ENCODE peak calls at places on chromosomes 2 and 18, in nine cellular contexts. K is GM23248, A is SK-N-SH, S is OCI-LY7, Q is neural progenitor cell, O is PC-3, T is HCT116, N is GM23338, E is MM.1S. L is an unnamed sample.

GRCh38 chr2:135819211-135819610 is 17.8 kb downstream of the LCT start:
- DNase-seq in K (peak; percentile 68), A (no peak), S (peak; percentile 26), Q (peak; percentile 32), O (peak; percentile 36), T (peak; percentile 21), N (peak; percentile 71), E (no peak), L (no peak)

GRCh38 chr2:49162151-49162550 is 7.8 kb upstream of the FSHR start:
- DNase-seq in K (no peak), A (no peak), S (no peak), Q (no peak), O (no peak), T (no peak), N (no peak), E (no peak), L (peak; percentile 7)

GRCh38 chr2:160484859-160485520 is 8.6 kb downstream of the RBMS1 start:
- DNase-seq in K (no peak), A (no peak), S (no peak), Q (no peak), O (no peak), T (no peak), N (peak; percentile 45), E (no peak), L (no peak)

GRCh38 chr18:28161608-28162599 is 15.0 kb downstream of the CDH2 start:
- DNase-seq in K (peak; percentile 86), A (no peak), S (no peak), Q (no peak), O (peak; percentile 59), T (no peak), N (no peak), E (no peak), L (peak; percentile 40)

GRCh38 chr2:174011796-174012195 is 46.6 kb upstream of the SP3 start:
- DNase-seq in K (no peak), A (no peak), S (no peak), Q (no peak), O (no peak), T (no peak), N (no peak), E (no peak), L (peak; percentile 35)

GRCh38 chr2:150191349-150191748 is 296.1 kb downstream of the RND3 start:
- DNase-seq in K (peak; percentile 65), A (no peak), S (no peak), Q (no peak), O (peak; percentile 65), T (no peak), N (no peak), E (no peak), L (no peak)

GRCh38 chr2:172100080-172101007 is 2.4 kb downstream of the DLX2 start:
- DNase-seq in K (peak; percentile 68), A (peak; percentile 59), S (no peak), Q (peak; percentile 64), O (no peak), T (no peak), N (peak; percentile 55), E (no peak), L (no peak)

GRCh38 chr2:187054501-187055319 is 205.7 kb upstream of the ZSWIM2 start:
- DNase-seq in K (no peak), A (no peak), S (no peak), Q (peak; percentile 33), O (peak; percentile 6), T (no peak), N (peak; percentile 47), E (no peak), L (no peak)

GRCh38 chr2:42652086-42652485 is 83.7 kb downstream of the MTA3 start:
- DNase-seq in K (no peak), A (no peak), S (no peak), Q (no peak), O (no peak), T (no peak), N (peak; percentile 40), E (no peak), L (no peak)

GRCh38 chr2:197862556-197862955 is 58.2 kb downstream of the PLCL1 start:
- DNase-seq in K (no peak), A (no peak), S (no peak), Q (no peak), O (no peak), T (no peak), N (no peak), E (no peak), L (no peak)

GRCh38 chr2:181354626-181355025 is 102.6 kb upstream of the ITGA4 start:
- DNase-seq in K (peak; percentile 91), A (no peak), S (no peak), Q (no peak), O (peak; percentile 64), T (no peak), N (no peak), E (no peak), L (no peak)
- TF ChIP-seq EZH2phosphoT487 in K (no peak), A (no peak), S (no peak), Q (no peak), O (no peak), T (no peak), N (no peak), E (no peak), L (no peak)

GRCh38 chr18:13217971-13218375 is 587 bp upstream of the LDLRAD4 start:
- DNase-seq in K (no peak), A (no peak), S (no peak), Q (peak; percentile 49), O (no peak), T (no peak), N (peak; percentile 48), E (no peak), L (no peak)

GRCh38 chr18:13217466-13217961 is 1.0 kb upstream of the LDLRAD4 start:
- DNase-seq in K (peak; percentile 34), A (peak; percentile 80), S (no peak), Q (peak; percentile 87), O (no peak), T (no peak), N (peak; percentile 67), E (peak; percentile 48), L (peak; percentile 71)

GRCh38 chr18:13218376-13219011 is at the start of gene LDLRAD4:
- DNase-seq in K (peak; percentile 27), A (peak; percentile 77), S (no peak), Q (peak; percentile 58), O (no peak), T (no peak), N (peak; percentile 69), E (no peak), L (peak; percentile 55)

GRCh38 chr18:13216092-13216582 is 2.4 kb upstream of the LDLRAD4 start:
- DNase-seq in K (peak; percentile 74), A (peak; percentile 81), S (peak; percentile 35), Q (peak; percentile 75), O (peak; percentile 68), T (peak; percentile 31), N (peak; percentile 73), E (peak; percentile 66), L (peak; percentile 84)

DNA sequence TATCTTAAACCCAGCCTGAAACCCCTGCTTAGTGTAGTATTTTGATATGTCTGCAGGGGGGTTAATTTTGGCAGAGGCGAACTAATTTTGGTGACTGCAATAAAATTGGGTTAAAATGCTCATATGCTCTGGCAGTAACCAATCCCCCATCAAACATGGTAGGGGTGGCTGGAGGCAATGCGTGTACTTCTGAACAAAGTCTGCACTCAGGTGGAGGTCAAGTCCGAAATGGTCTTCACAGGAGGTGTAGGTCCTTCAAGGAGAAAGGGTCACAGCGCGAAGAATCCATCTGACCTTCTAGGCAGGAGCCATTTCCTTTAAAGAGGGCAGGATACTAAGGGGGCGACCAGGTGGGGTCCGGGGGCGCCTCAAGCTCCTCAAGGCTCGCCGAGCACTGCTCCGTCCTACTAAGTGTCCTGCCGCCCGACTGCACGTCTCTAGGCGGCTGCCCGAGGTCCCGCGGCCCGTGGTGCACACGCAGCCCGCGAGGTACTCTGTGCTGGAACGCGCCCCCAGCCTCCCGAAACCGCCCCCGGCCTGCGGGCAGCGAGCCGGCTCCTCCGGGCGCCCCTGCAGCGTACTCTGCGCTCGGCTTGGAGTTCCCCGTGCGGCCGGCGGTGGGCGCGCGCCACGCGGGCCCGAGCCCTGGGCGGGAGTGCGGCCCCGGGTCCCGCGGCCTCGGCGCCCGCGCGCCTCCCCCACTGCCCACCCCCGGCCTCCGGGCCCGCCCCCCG is 1.7 kb upstream of the LDLRAD4 start:
- DNase-seq in K (peak; percentile 24), A (peak; percentile 86), S (no peak), Q (peak; percentile 75), O (no peak), T (no peak), N (peak; percentile 61), E (peak; percentile 33), L (peak; percentile 77)
- H3K4me3 ChIP-seq in K (peak overlapping the region; percentile 51), A (no peak overlapping the region), S (no peak overlapping the region), Q (peak overlapping the region; percentile 78), O (no peak overlapping the region), T (peak overlapping the region; percentile 56), N (peak overlapping the region; percentile 74), E (peak overlapping the region; percentile 43), L (peak overlapping the region; percentile 77)

DNA sequence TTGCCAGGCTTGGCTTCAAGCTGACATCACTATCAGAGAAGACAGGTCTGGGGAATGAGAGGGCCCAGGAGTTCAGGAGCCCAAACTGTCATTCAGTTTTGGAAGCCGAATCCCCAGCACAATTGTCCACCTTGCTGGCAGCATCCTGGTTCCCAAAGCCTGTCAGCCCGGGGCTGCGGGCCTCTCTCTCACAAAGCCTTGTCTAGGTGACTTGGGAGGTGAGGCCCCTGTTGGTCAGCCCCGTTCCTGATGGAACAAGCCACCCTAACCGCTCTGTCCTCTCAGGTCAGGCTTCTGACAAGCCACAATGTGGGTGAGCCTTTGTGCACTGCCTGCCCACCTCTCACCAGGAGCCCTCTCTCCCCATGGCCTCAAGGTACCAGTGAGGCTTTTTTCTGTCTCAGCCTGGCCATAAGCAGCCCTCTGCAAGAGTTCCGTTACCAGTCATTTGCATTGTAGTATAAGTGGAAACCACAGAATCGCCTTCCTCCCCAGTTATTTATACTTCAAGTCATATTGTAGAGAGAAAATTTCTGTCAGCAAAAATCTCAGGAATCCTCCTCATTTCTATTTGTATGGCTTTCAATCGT is 100.6 kb downstream of the MSH2 start:
- DNase-seq in K (no peak), A (no peak), S (peak; percentile 81), Q (no peak), O (no peak), T (no peak), N (no peak), E (no peak), L (no peak)
- H3K4me1 ChIP-seq in K (peaks cover 13% of the 10 kb centered on the region), A (peaks cover 10% of the 10 kb centered on the region), S (peaks cover 37% of the 10 kb centered on the region), Q (no peaks in the 10 kb centered on the region), O (peaks cover 13% of the 10 kb centered on the region), T (no peaks in the 10 kb centered on the region), N (no peaks in the 10 kb centered on the region), E (peaks cover 3% of the 10 kb centered on the region), L (no peaks in the 10 kb centered on the region)

GRCh38 chr2:82652117-82652516 is 1807.0 kb downstream of the SUCLG1 start:
- DNase-seq in K (no peak), A (no peak), S (no peak), Q (no peak), O (no peak), T (no peak), N (no peak), E (no peak), L (no peak)

GRCh38 chr2:82656370-82656769 is 1802.7 kb downstream of the SUCLG1 start:
- DNase-seq in K (no peak), A (no peak), S (no peak), Q (no peak), O (no peak), T (no peak), N (no peak), E (no peak), L (no peak)

DNA sequence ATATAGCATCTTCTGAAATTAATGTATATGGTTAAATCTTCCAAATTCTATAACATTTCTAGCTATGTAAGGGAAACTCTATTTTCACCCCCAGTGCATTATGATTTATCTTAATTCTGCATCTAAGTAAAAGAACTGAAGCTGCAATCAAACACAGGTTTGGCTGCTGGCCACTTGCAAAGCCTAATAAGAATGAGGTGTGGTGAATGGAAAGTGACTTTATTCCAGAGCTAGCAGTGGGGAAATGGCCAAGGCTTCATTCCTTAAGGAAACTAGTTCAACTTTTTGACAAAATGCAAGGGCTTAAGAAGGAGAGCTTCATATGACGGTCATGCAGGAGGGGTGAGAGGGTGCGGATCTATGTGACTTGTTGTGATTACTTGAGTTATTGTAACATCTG is 1802.0 kb downstream of the SUCLG1 start:
- DNase-seq in K (no peak), A (no peak), S (no peak), Q (no peak), O (no peak), T (no peak), N (no peak), E (no peak), L (no peak)
- TF ChIP-seq EZH2phosphoT487 in K (no peak), A (no peak), S (no peak), Q (no peak), O (no peak), T (no peak), N (no peak), E (no peak), L (no peak)